ENCODE peak calls at places on chromosome 7, in nine cellular contexts. One of them, this sample, is unnamed.

GRCh38 chr7:143396182-143396581 is 12.5 kb downstream of the EPHA1 start:
- DNase-seq in A549: no peak
- DNase-seq in hepatocyte: no peak
- DNase-seq in AG04449: no peak
- DNase-seq in esophagus squamous epithelium: no peak
- DNase-seq in fibroblast of the aortic adventitia: no peak
- DNase-seq in CD8-positive, alpha-beta T cell: no peak
- DNase-seq in mammary epithelial cell: no peak
- DNase-seq in psoas muscle: no peak
- DNase-seq in this sample: no peak

GRCh38 chr7:17829001-17829400 is 111.3 kb downstream of the SNX13 start:
- DNase-seq in psoas muscle: no peak
- DNase-seq in A549: no peak
- DNase-seq in AG04449: no peak
- DNase-seq in CD8-positive, alpha-beta T cell: no peak
- DNase-seq in esophagus squamous epithelium: no peak
- DNase-seq in mammary epithelial cell: no peak
- DNase-seq in fibroblast of the aortic adventitia: no peak
- DNase-seq in hepatocyte: no peak
- DNase-seq in this sample: no peak

GRCh38 chr7:131145770-131146169 is 181.9 kb upstream of the MKLN1 start:
- DNase-seq in A549: peak; percentile 41
- DNase-seq in psoas muscle: no peak
- DNase-seq in AG04449: no peak
- DNase-seq in fibroblast of the aortic adventitia: no peak
- DNase-seq in hepatocyte: no peak
- DNase-seq in CD8-positive, alpha-beta T cell: no peak
- DNase-seq in mammary epithelial cell: no peak
- DNase-seq in esophagus squamous epithelium: no peak
- DNase-seq in this sample: no peak

GRCh38 chr7:147535619-147536200 is 1054.9 kb upstream of the C7orf33 start:
- DNase-seq in esophagus squamous epithelium: no peak
- DNase-seq in AG04449: peak; percentile 73
- DNase-seq in CD8-positive, alpha-beta T cell: no peak
- DNase-seq in fibroblast of the aortic adventitia: peak; percentile 28
- DNase-seq in mammary epithelial cell: peak; percentile 8
- DNase-seq in psoas muscle: no peak
- DNase-seq in A549: no peak
- DNase-seq in hepatocyte: peak; percentile 13
- DNase-seq in this sample: no peak

GRCh38 chr7:98365863-98366561 is 34.9 kb downstream of the BAIAP2L1 start:
- DNase-seq in fibroblast of the aortic adventitia: no peak
- DNase-seq in esophagus squamous epithelium: no peak
- DNase-seq in AG04449: no peak
- DNase-seq in psoas muscle: no peak
- DNase-seq in mammary epithelial cell: no peak
- DNase-seq in hepatocyte: no peak
- DNase-seq in CD8-positive, alpha-beta T cell: no peak
- DNase-seq in A549: no peak
- DNase-seq in this sample: no peak

GRCh38 chr7:31082017-31082416 is 29.9 kb downstream of the ADCYAP1R1 start:
- DNase-seq in CD8-positive, alpha-beta T cell: no peak
- DNase-seq in A549: no peak
- DNase-seq in AG04449: no peak
- DNase-seq in mammary epithelial cell: no peak
- DNase-seq in hepatocyte: no peak
- DNase-seq in psoas muscle: peak; percentile 17
- DNase-seq in esophagus squamous epithelium: no peak
- DNase-seq in fibroblast of the aortic adventitia: no peak
- DNase-seq in this sample: no peak

GRCh38 chr7:55191161-55191925 is 172.5 kb downstream of the EGFR start:
- DNase-seq in A549: no peak
- DNase-seq in psoas muscle: no peak
- DNase-seq in esophagus squamous epithelium: no peak
- DNase-seq in mammary epithelial cell: no peak
- DNase-seq in hepatocyte: no peak
- DNase-seq in AG04449: no peak
- DNase-seq in fibroblast of the aortic adventitia: no peak
- DNase-seq in CD8-positive, alpha-beta T cell: no peak
- DNase-seq in this sample: no peak

GRCh38 chr7:77537136-77537594 is at the start of gene PTPN12:
- DNase-seq in A549: no peak
- DNase-seq in mammary epithelial cell: no peak
- DNase-seq in hepatocyte: no peak
- DNase-seq in AG04449: no peak
- DNase-seq in psoas muscle: no peak
- DNase-seq in fibroblast of the aortic adventitia: no peak
- DNase-seq in esophagus squamous epithelium: no peak
- DNase-seq in CD8-positive, alpha-beta T cell: no peak
- DNase-seq in this sample: no peak

GRCh38 chr7:14123923-14124322 is 134.5 kb upstream of the ETV1 start:
- DNase-seq in esophagus squamous epithelium: no peak
- DNase-seq in AG04449: no peak
- DNase-seq in hepatocyte: no peak
- DNase-seq in CD8-positive, alpha-beta T cell: no peak
- DNase-seq in fibroblast of the aortic adventitia: no peak
- DNase-seq in psoas muscle: no peak
- DNase-seq in mammary epithelial cell: no peak
- DNase-seq in A549: no peak
- DNase-seq in this sample: no peak

GRCh38 chr7:9939171-9939570 is 1034.5 kb upstream of the PHF14 start:
- DNase-seq in psoas muscle: no peak
- DNase-seq in fibroblast of the aortic adventitia: no peak
- DNase-seq in esophagus squamous epithelium: no peak
- DNase-seq in mammary epithelial cell: no peak
- DNase-seq in hepatocyte: no peak
- DNase-seq in A549: no peak
- DNase-seq in CD8-positive, alpha-beta T cell: no peak
- DNase-seq in AG04449: no peak
- DNase-seq in this sample: no peak

GRCh38 chr7:44964831-44965440 is 13.9 kb downstream of the MYO1G start:
- DNase-seq in esophagus squamous epithelium: no peak
- DNase-seq in psoas muscle: no peak
- DNase-seq in AG04449: no peak
- DNase-seq in mammary epithelial cell: no peak
- DNase-seq in fibroblast of the aortic adventitia: no peak
- DNase-seq in CD8-positive, alpha-beta T cell: no peak
- DNase-seq in hepatocyte: peak; percentile 3
- DNase-seq in A549: no peak
- DNase-seq in this sample: no peak

GRCh38 chr7:137953043-137953691 is 48.7 kb downstream of the CREB3L2 start:
- DNase-seq in AG04449: no peak
- DNase-seq in mammary epithelial cell: no peak
- DNase-seq in A549: no peak
- DNase-seq in psoas muscle: no peak
- DNase-seq in CD8-positive, alpha-beta T cell: no peak
- DNase-seq in hepatocyte: peak; percentile 50
- DNase-seq in fibroblast of the aortic adventitia: no peak
- DNase-seq in esophagus squamous epithelium: no peak
- DNase-seq in this sample: no peak

GRCh38 chr7:2243483-2243840 is 1.4 kb downstream of the NUDT1 start:
- DNase-seq in fibroblast of the aortic adventitia: no peak
- DNase-seq in psoas muscle: no peak
- DNase-seq in CD8-positive, alpha-beta T cell: no peak
- DNase-seq in esophagus squamous epithelium: no peak
- DNase-seq in hepatocyte: no peak
- DNase-seq in mammary epithelial cell: no peak
- DNase-seq in A549: no peak
- DNase-seq in AG04449: no peak
- DNase-seq in this sample: no peak

GRCh38 chr7:138746073-138746472 is 44.9 kb upstream of the SVOPL start:
- DNase-seq in A549: no peak
- DNase-seq in esophagus squamous epithelium: no peak
- DNase-seq in AG04449: no peak
- DNase-seq in CD8-positive, alpha-beta T cell: no peak
- DNase-seq in mammary epithelial cell: no peak
- DNase-seq in hepatocyte: no peak
- DNase-seq in psoas muscle: no peak
- DNase-seq in fibroblast of the aortic adventitia: no peak
- DNase-seq in this sample: no peak

GRCh38 chr7:7965301-7965700 is 3.3 kb upstream of the GLCCI1 start:
- DNase-seq in AG04449: no peak
- DNase-seq in psoas muscle: no peak
- DNase-seq in mammary epithelial cell: no peak
- DNase-seq in hepatocyte: no peak
- DNase-seq in CD8-positive, alpha-beta T cell: no peak
- DNase-seq in fibroblast of the aortic adventitia: no peak
- DNase-seq in esophagus squamous epithelium: no peak
- DNase-seq in A549: no peak
- DNase-seq in this sample: no peak

GRCh38 chr7:132390705-132391104 is 185.6 kb downstream of the PLXNA4 start:
- DNase-seq in psoas muscle: no peak
- DNase-seq in CD8-positive, alpha-beta T cell: no peak
- DNase-seq in hepatocyte: peak; percentile 54
- DNase-seq in fibroblast of the aortic adventitia: peak; percentile 64
- DNase-seq in AG04449: peak; percentile 21
- DNase-seq in esophagus squamous epithelium: no peak
- DNase-seq in mammary epithelial cell: no peak
- DNase-seq in A549: peak; percentile 20
- DNase-seq in this sample: no peak

GRCh38 chr7:42065942-42066341 is 171.1 kb downstream of the GLI3 start:
- DNase-seq in A549: no peak
- DNase-seq in psoas muscle: no peak
- DNase-seq in esophagus squamous epithelium: no peak
- DNase-seq in mammary epithelial cell: no peak
- DNase-seq in hepatocyte: no peak
- DNase-seq in AG04449: no peak
- DNase-seq in fibroblast of the aortic adventitia: no peak
- DNase-seq in CD8-positive, alpha-beta T cell: no peak
- DNase-seq in this sample: no peak

GRCh38 chr7:105594034-105594433 is 12.7 kb upstream of the EFCAB10 start:
- DNase-seq in hepatocyte: no peak
- DNase-seq in esophagus squamous epithelium: no peak
- DNase-seq in A549: no peak
- DNase-seq in psoas muscle: no peak
- DNase-seq in CD8-positive, alpha-beta T cell: no peak
- DNase-seq in fibroblast of the aortic adventitia: peak; percentile 12
- DNase-seq in AG04449: no peak
- DNase-seq in mammary epithelial cell: no peak
- DNase-seq in this sample: no peak

GRCh38 chr7:151251328-151251925 is 2.9 kb upstream of the SMARCD3 start:
- DNase-seq in CD8-positive, alpha-beta T cell: peak; percentile 57
- DNase-seq in hepatocyte: peak; percentile 64
- DNase-seq in A549: peak; percentile 50
- DNase-seq in psoas muscle: peak; percentile 84
- DNase-seq in esophagus squamous epithelium: no peak
- DNase-seq in mammary epithelial cell: peak; percentile 33
- DNase-seq in AG04449: no peak
- DNase-seq in fibroblast of the aortic adventitia: peak; percentile 62
- DNase-seq in this sample: no peak

GRCh38 chr7:156680281-156680680 is 39.7 kb downstream of the RNF32 start:
- DNase-seq in A549: no peak
- DNase-seq in hepatocyte: no peak
- DNase-seq in CD8-positive, alpha-beta T cell: no peak
- DNase-seq in esophagus squamous epithelium: no peak
- DNase-seq in mammary epithelial cell: peak; percentile 23
- DNase-seq in fibroblast of the aortic adventitia: no peak
- DNase-seq in AG04449: peak; percentile 9
- DNase-seq in psoas muscle: no peak
- DNase-seq in this sample: no peak
- TF ChIP-seq CTCF in A549: no peak
- TF ChIP-seq CTCF in hepatocyte: no peak
- TF ChIP-seq CTCF in CD8-positive, alpha-beta T cell: no peak
- TF ChIP-seq CTCF in esophagus squamous epithelium: no peak
- TF ChIP-seq CTCF in mammary epithelial cell: no peak
- TF ChIP-seq CTCF in fibroblast of the aortic adventitia: no peak
- TF ChIP-seq CTCF in AG04449: no peak
- TF ChIP-seq CTCF in psoas muscle: no peak
- TF ChIP-seq CTCF in this sample: no peak

DNA sequence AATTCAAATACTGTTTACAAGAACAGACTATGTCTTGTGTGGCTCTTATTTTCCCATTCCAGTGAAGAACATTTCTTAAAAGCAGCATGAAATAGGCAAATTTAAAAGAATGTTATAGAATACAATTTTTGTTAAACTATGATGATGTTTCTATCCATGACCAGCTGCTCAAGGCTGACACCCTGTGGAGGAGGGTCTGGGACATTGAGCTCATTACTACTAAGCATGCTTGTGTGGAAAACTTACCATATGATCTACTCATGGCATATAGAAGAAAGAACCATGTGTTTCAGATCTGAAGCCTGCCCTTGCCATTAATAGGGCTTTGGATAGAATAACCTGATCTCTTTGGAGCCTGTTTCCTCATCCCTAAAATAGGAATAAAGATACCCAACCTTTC is 125.0 kb downstream of the FOXP2 start:
- DNase-seq in A549: peak; percentile 33
- DNase-seq in mammary epithelial cell: no peak
- DNase-seq in AG04449: no peak
- DNase-seq in psoas muscle: no peak
- DNase-seq in CD8-positive, alpha-beta T cell: no peak
- DNase-seq in fibroblast of the aortic adventitia: peak; percentile 65
- DNase-seq in hepatocyte: peak; percentile 23
- DNase-seq in esophagus squamous epithelium: no peak
- DNase-seq in this sample: peak; percentile 15
- TF ChIP-seq CTCF in A549: peak; percentile 42
- TF ChIP-seq CTCF in mammary epithelial cell: peak; percentile 15
- TF ChIP-seq CTCF in AG04449: no peak
- TF ChIP-seq CTCF in psoas muscle: peak; percentile 42
- TF ChIP-seq CTCF in CD8-positive, alpha-beta T cell: no peak
- TF ChIP-seq CTCF in fibroblast of the aortic adventitia: peak; percentile 74
- TF ChIP-seq CTCF in hepatocyte: peak; percentile 39
- TF ChIP-seq CTCF in esophagus squamous epithelium: no peak
- TF ChIP-seq CTCF in this sample: no peak

DNA sequence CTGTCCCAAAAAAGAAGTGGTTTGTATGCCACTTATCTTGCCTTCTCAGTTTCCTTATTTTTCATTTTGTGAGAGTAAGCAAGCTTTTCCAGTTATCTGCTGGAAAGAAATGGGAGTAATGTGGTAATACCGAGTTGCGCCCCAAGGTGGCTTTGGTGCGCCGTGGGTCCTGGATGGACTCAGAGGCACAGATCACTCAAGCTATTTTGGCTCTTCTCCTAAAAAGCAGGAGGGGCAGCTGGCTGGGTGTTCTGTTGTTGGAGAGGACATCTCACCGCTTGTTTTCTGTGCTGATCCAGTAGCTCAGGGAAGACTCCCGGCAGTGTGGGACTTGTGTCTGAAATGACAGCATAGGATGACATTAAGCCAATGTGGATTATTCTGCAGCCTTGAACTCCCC is 16.4 kb downstream of the PRKRIP1 start:
- DNase-seq in CD8-positive, alpha-beta T cell: peak; percentile 63
- DNase-seq in A549: peak; percentile 46
- DNase-seq in fibroblast of the aortic adventitia: peak; percentile 35
- DNase-seq in psoas muscle: peak; percentile 71
- DNase-seq in esophagus squamous epithelium: no peak
- DNase-seq in mammary epithelial cell: no peak
- DNase-seq in hepatocyte: no peak
- DNase-seq in AG04449: no peak
- DNase-seq in this sample: no peak
- TF ChIP-seq CTCF in CD8-positive, alpha-beta T cell: peak; percentile 66
- TF ChIP-seq CTCF in A549: peak; percentile 38
- TF ChIP-seq CTCF in fibroblast of the aortic adventitia: peak; percentile 54
- TF ChIP-seq CTCF in psoas muscle: peak; percentile 61
- TF ChIP-seq CTCF in esophagus squamous epithelium: no peak
- TF ChIP-seq CTCF in mammary epithelial cell: peak; percentile 50
- TF ChIP-seq CTCF in hepatocyte: no peak
- TF ChIP-seq CTCF in AG04449: peak; percentile 24
- TF ChIP-seq CTCF in this sample: peak; percentile 68

DNA sequence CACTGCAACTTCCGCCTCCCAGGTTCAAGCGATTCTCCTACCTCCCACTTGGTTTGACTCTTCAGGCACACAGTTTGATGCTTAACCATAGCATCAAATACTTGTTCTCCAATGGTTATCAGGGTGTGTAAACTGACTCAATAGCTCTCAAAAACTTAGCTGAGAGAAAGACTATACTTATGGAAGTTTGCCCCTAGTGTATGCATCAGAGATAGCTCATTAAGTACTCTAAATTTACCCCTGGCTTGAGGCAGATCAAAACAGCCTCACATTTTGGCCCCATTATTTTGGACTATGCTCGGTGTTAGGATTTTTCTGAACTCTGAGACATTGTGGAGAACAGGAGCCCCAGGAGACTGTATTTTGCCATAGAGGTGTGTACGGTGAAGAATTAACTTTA is 40.8 kb upstream of the SLC35B4 start:
- DNase-seq in A549: no peak
- DNase-seq in esophagus squamous epithelium: no peak
- DNase-seq in AG04449: no peak
- DNase-seq in fibroblast of the aortic adventitia: no peak
- DNase-seq in psoas muscle: no peak
- DNase-seq in hepatocyte: no peak
- DNase-seq in CD8-positive, alpha-beta T cell: no peak
- DNase-seq in mammary epithelial cell: no peak
- DNase-seq in this sample: no peak
- TF ChIP-seq CTCF in A549: no peak
- TF ChIP-seq CTCF in esophagus squamous epithelium: no peak
- TF ChIP-seq CTCF in AG04449: no peak
- TF ChIP-seq CTCF in fibroblast of the aortic adventitia: no peak
- TF ChIP-seq CTCF in psoas muscle: no peak
- TF ChIP-seq CTCF in hepatocyte: no peak
- TF ChIP-seq CTCF in CD8-positive, alpha-beta T cell: no peak
- TF ChIP-seq CTCF in mammary epithelial cell: no peak
- TF ChIP-seq CTCF in this sample: no peak